ENCODE peak calls at places on chromosomes 6 and 20, in ten cellular contexts. J is activated T-cell treated with anti-CD3 and anti-CD28 coated beads for 1 hour; A is A549; I is small intestine; T is NCI-H345; R is naive thymus-derived CD8-positive, alpha-beta T cell; V is H54; B is brain microvascular endothelial cell; U is SW 1271; E is GM23338. S is an unnamed sample.

GRCh38 chr6:132817554-132818403 is 3.4 kb downstream of the RPS12 start:
- DNase-seq in J (no peak), R (no peak), I (no peak), A (no peak), U (no peak), T (no peak), E (no peak), V (no peak), B (no peak), S (no peak)

GRCh38 chr6:42030585-42031506 is 19.5 kb upstream of the TAF8 start:
- DNase-seq in E (peak), V (no peak), U (no peak), R (no peak), I (peak), B (peak), A (no peak), J (no peak), T (no peak), S (no peak)

GRCh38 chr6:131651782-131652181 is 14.7 kb downstream of the ENPP3 start:
- DNase-seq in V (no peak), R (no peak), J (no peak), B (no peak), A (no peak), T (peak), E (no peak), U (no peak), I (no peak), S (peak)

GRCh38 chr6:15264902-15265761 is 19.3 kb downstream of the JARID2 start:
- DNase-seq in J (no peak), T (no peak), R (no peak), I (no peak), E (peak), A (no peak), B (no peak), U (no peak), V (no peak), S (no peak)

GRCh38 chr6:51959744-51960383 is 127.5 kb downstream of the PKHD1 start:
- DNase-seq in A (peak), V (peak), T (peak), E (peak), R (no peak), B (peak), U (no peak), J (no peak), I (peak), S (peak)

GRCh38 chr20:49832632-49833327 is 20.2 kb downstream of the SLC9A8 start:
- DNase-seq in R (no peak), J (no peak), U (no peak), T (no peak), A (no peak), B (no peak), V (no peak), I (no peak), E (no peak), S (peak)

GRCh38 chr6:150366118-150366778 is 2.6 kb upstream of the IYD start:
- DNase-seq in B (no peak), A (no peak), T (no peak), V (no peak), E (no peak), J (no peak), R (no peak), U (no peak), I (no peak), S (no peak)

GRCh38 chr6:158834675-158835385 is 15.7 kb upstream of the EZR start:
- DNase-seq in B (no peak), R (no peak), E (no peak), U (no peak), I (no peak), A (no peak), V (no peak), J (no peak), T (no peak), S (no peak)

GRCh38 chr6:53615633-53616449 is 49.7 kb downstream of the KLHL31 start:
- DNase-seq in J (no peak), E (peak), I (peak), U (no peak), B (no peak), V (peak), R (no peak), A (peak), T (no peak), S (peak)

GRCh38 chr20:20465259-20465658 is 97.4 kb downstream of the INSM1 start:
- DNase-seq in A (no peak), U (no peak), V (no peak), T (no peak), R (no peak), I (no peak), E (peak), B (no peak), J (no peak), S (peak)

GRCh38 chr20:23823621-23824324 is 2.8 kb downstream of the CST2 start:
- DNase-seq in I (no peak), T (peak), B (no peak), J (no peak), E (no peak), R (no peak), A (no peak), V (no peak), U (no peak), S (no peak)

GRCh38 chr20:1631309-1632227 is 11.8 kb upstream of the SIRPB1 start:
- DNase-seq in V (no peak), E (peak), R (no peak), I (no peak), A (no peak), J (no peak), U (no peak), B (no peak), T (no peak), S (peak)

GRCh38 chr20:2873747-2874041 is 413 bp downstream of the PTPRA start:
- DNase-seq in I (peak), U (no peak), A (peak), J (peak), R (peak), E (peak), B (no peak), V (peak), T (peak), S (peak)

GRCh38 chr6:106981901-106982300 is 7.4 kb upstream of the CD24 start:
- DNase-seq in V (no peak), B (no peak), J (no peak), I (no peak), E (no peak), A (no peak), U (no peak), R (no peak), T (no peak), S (no peak)

GRCh38 chr20:46190796-46191540 is 72.9 kb downstream of the CD40 start:
- DNase-seq in J (no peak), R (no peak), A (no peak), T (no peak), I (no peak), V (no peak), B (no peak), E (no peak), U (no peak), S (no peak)

GRCh38 chr6:62328607-62329006 is 42.6 kb upstream of the KHDRBS2 start:
- DNase-seq in B (no peak), T (no peak), U (no peak), V (no peak), R (no peak), A (no peak), J (no peak), E (no peak), I (no peak), S (no peak)

GRCh38 chr20:34322267-34323105 is 19.3 kb upstream of the AHCY start:
- DNase-seq in T (no peak), V (no peak), B (no peak), I (no peak), A (no peak), U (no peak), J (no peak), R (no peak), E (no peak), S (no peak)

GRCh38 chr6:51467231-51467952 is 620.0 kb downstream of the PKHD1 start:
- DNase-seq in U (no peak), E (no peak), I (no peak), R (no peak), B (no peak), V (no peak), A (no peak), J (no peak), T (peak), S (no peak)

GRCh38 chr6:119856136-119856535 is 506.6 kb upstream of the MAN1A1 start:
- DNase-seq in U (no peak), A (no peak), V (peak), E (no peak), T (no peak), J (no peak), I (peak), B (peak), R (no peak), S (peak)

GRCh38 chr6:26420607-26421235 is 18.6 kb downstream of the BTN3A1 start:
- DNase-seq in T (no peak), V (peak), E (peak), R (no peak), I (no peak), B (peak), U (no peak), J (no peak), A (peak), S (peak)

GRCh38 chr6:106272289-106272688 is 53.3 kb downstream of the ATG5 start:
- DNase-seq in T (no peak), I (no peak), U (no peak), V (no peak), R (no peak), E (no peak), A (no peak), J (no peak), B (no peak), S (no peak)

GRCh38 chr6:104431096-104431495 is 428.6 kb downstream of the HACE1 start:
- DNase-seq in E (no peak), U (no peak), I (no peak), R (no peak), T (no peak), V (no peak), B (no peak), A (no peak), J (no peak), S (no peak)

GRCh38 chr20:46563848-46564197 is 13.4 kb upstream of the OCSTAMP start:
- DNase-seq in B (no peak), V (no peak), T (no peak), I (no peak), J (no peak), U (no peak), A (no peak), R (no peak), E (no peak), S (no peak)

GRCh38 chr6:42354707-42355106 is 97.0 kb downstream of the TRERF1 start:
- DNase-seq in I (no peak), T (no peak), A (no peak), J (no peak), E (no peak), R (no peak), U (no peak), V (no peak), B (no peak), S (no peak)

GRCh38 chr6:144314003-144314485 is 28.9 kb downstream of the UTRN start:
- DNase-seq in J (no peak), V (no peak), U (no peak), E (no peak), A (no peak), B (peak), R (no peak), T (no peak), I (no peak), S (no peak)

GRCh38 chr6:3841711-3842565 is 7.2 kb upstream of the FAM50B start:
- DNase-seq in A (no peak), T (no peak), I (no peak), J (no peak), U (no peak), E (no peak), R (no peak), V (no peak), B (peak), S (peak)

GRCh38 chr6:112362827-112363565 is 15.9 kb downstream of the RFPL4B start:
- DNase-seq in V (no peak), E (no peak), A (no peak), T (no peak), U (no peak), J (no peak), I (no peak), R (no peak), B (peak), S (no peak)

GRCh38 chr20:46920114-46920513 is 25.5 kb downstream of the EYA2 start:
- DNase-seq in U (no peak), V (no peak), B (no peak), R (no peak), E (no peak), T (no peak), J (no peak), I (peak), A (no peak), S (no peak)

GRCh38 chr6:43247115-43247999 is 4.1 kb downstream of the TTBK1 start:
- DNase-seq in B (peak), J (peak), T (peak), I (peak), U (no peak), A (peak), V (peak), E (peak), R (peak), S (peak)

GRCh38 chr6:8829296-8829695 is 394.0 kb upstream of the SLC35B3 start:
- DNase-seq in T (no peak), A (no peak), U (no peak), B (no peak), I (no peak), E (no peak), J (no peak), V (no peak), R (no peak), S (no peak)

GRCh38 chr6:10412948-10413849 is 1.7 kb downstream of the TFAP2A start:
- DNase-seq in B (no peak), E (peak), R (no peak), I (no peak), A (no peak), T (peak), V (no peak), U (no peak), J (no peak), S (peak)

GRCh38 chr6:44641344-44641743 is 253.8 kb downstream of the CDC5L start:
- DNase-seq in T (no peak), R (no peak), A (no peak), E (no peak), J (no peak), B (peak), I (no peak), V (no peak), U (no peak), S (no peak)

GRCh38 chr20:11832397-11832796 is 85.3 kb upstream of the BTBD3 start:
- DNase-seq in U (no peak), R (no peak), E (no peak), A (no peak), V (no peak), I (no peak), B (no peak), J (no peak), T (no peak), S (no peak)

GRCh38 chr6:50905297-50905696 is 86.6 kb downstream of the TFAP2B start:
- DNase-seq in J (no peak), E (no peak), V (no peak), R (no peak), B (no peak), A (no peak), U (no peak), I (no peak), T (peak), S (peak)

GRCh38 chr6:252775-253526 is 39.3 kb upstream of the DUSP22 start:
- DNase-seq in R (no peak), E (no peak), T (no peak), B (no peak), U (no peak), V (no peak), A (no peak), I (no peak), J (no peak), S (no peak)

S was measured in PC-3.